ENCODE peak calls at places on chromosomes 13 and 19, in six cellular contexts. F is AG04450; L is heart left ventricle; C is GM23248; E is CD4-positive, CD25-positive, alpha-beta regulatory T cell; D is Panc1. V is an unnamed sample.

GRCh38 chr19:29590278-29590677 is 15.8 kb upstream of the POP4 start:
- DNase-seq in L (no peak), D (no peak), F (no peak), E (no peak), C (no peak), V (no peak)

GRCh38 chr13:33349314-33349995 is 63.9 kb upstream of the STARD13 start:
- DNase-seq in F (no peak), E (no peak), C (peak; percentile 25), L (peak; percentile 36), D (no peak), V (no peak)

GRCh38 chr13:110471156-110471832 is 90.2 kb downstream of the RAB20 start:
- DNase-seq in F (no peak), E (no peak), L (no peak), C (no peak), D (no peak), V (no peak)

GRCh38 chr13:40439928-40440327 is 226.5 kb downstream of the FOXO1 start:
- DNase-seq in F (no peak), L (peak; percentile 23), E (no peak), C (no peak), D (no peak), V (no peak)

GRCh38 chr13:34421849-34422475 is 520.1 kb upstream of the NBEA start:
- DNase-seq in L (no peak), E (no peak), F (no peak), C (no peak), D (no peak), V (no peak)

GRCh38 chr19:3959766-3960131 is 11.2 kb downstream of the DAPK3 start:
- DNase-seq in E (no peak), L (peak; percentile 15), F (no peak), C (no peak), D (no peak), V (no peak)

GRCh38 chr13:96816261-96816660 is 178.0 kb downstream of the OXGR1 start:
- DNase-seq in C (peak; percentile 59), L (no peak), F (no peak), D (no peak), E (no peak), V (no peak)

GRCh38 chr13:49739498-49740187 is 48.4 kb upstream of the EBPL start:
- DNase-seq in D (no peak), L (no peak), E (no peak), F (no peak), C (no peak), V (no peak)

GRCh38 chr19:50669319-50670101 is 20.3 kb downstream of the C19orf81 start:
- DNase-seq in C (peak; percentile 54), D (no peak), L (no peak), F (no peak), E (peak; percentile 12), V (peak; percentile 32)

GRCh38 chr13:98222081-98222554 is 45.0 kb upstream of the RNF113B start:
- DNase-seq in C (peak; percentile 24), E (no peak), L (no peak), D (no peak), F (no peak), V (peak; percentile 85)

GRCh38 chr19:44344255-44344654 is 12.2 kb downstream of the ZNF112 start:
- DNase-seq in D (no peak), F (no peak), E (no peak), L (no peak), C (no peak), V (no peak)

GRCh38 chr13:73200432-73200831 is 141.6 kb downstream of the KLF5 start:
- DNase-seq in D (no peak), C (peak; percentile 57), E (no peak), F (no peak), L (no peak), V (peak; percentile 23)

GRCh38 chr13:82963466-82963865 is 918.8 kb downstream of the SLITRK1 start:
- DNase-seq in F (no peak), L (no peak), C (no peak), E (no peak), D (no peak), V (no peak)

GRCh38 chr13:36158606-36159005 is 27.4 kb upstream of the DCLK1 start:
- DNase-seq in L (no peak), C (no peak), E (no peak), D (no peak), F (no peak), V (no peak)

GRCh38 chr19:8371011-8371804 is 7.3 kb downstream of the ANGPTL4 start:
- DNase-seq in L (no peak), F (no peak), D (no peak), C (no peak), E (no peak), V (peak; percentile 65)

GRCh38 chr13:99628442-99628841 is 127.2 kb downstream of the TM9SF2 start:
- DNase-seq in C (no peak), E (no peak), L (no peak), D (no peak), F (no peak), V (no peak)

GRCh38 chr19:12035220-12036172 is at the start of gene ZNF433:
- DNase-seq in D (no peak), E (peak; percentile 53), F (peak; percentile 36), C (peak; percentile 98), L (peak; percentile 95), V (peak; percentile 99)

GRCh38 chr19:49911381-49912145 is 14.9 kb upstream of the IL4I1 start:
- DNase-seq in E (no peak), L (no peak), C (no peak), D (no peak), F (no peak), V (no peak)

GRCh38 chr13:61880576-61881283 is 465.1 kb upstream of the PCDH20 start:
- DNase-seq in C (peak; percentile 6), F (no peak), L (no peak), D (peak; percentile 8), E (no peak), V (no peak)

GRCh38 chr13:39585219-39585618 is 17.8 kb downstream of the LHFPL6 start:
- DNase-seq in E (no peak), C (no peak), D (no peak), L (no peak), F (no peak), V (no peak)

GRCh38 chr13:44368599-44369368 is 4.8 kb upstream of the SERP2 start:
- DNase-seq in C (no peak), L (no peak), D (no peak), F (no peak), E (no peak), V (no peak)

GRCh38 chr13:44371421-44371820 is 2.2 kb upstream of the SERP2 start:
- DNase-seq in E (no peak), D (no peak), F (no peak), L (no peak), C (no peak), V (no peak)

GRCh38 chr13:44365008-44365407 is 8.6 kb upstream of the SERP2 start:
- DNase-seq in L (no peak), F (peak; percentile 10), E (no peak), D (no peak), C (peak; percentile 65), V (no peak)

GRCh38 chr13:44365899-44366298 is 7.7 kb upstream of the SERP2 start:
- DNase-seq in E (no peak), F (no peak), L (no peak), D (no peak), C (no peak), V (no peak)

DNA sequence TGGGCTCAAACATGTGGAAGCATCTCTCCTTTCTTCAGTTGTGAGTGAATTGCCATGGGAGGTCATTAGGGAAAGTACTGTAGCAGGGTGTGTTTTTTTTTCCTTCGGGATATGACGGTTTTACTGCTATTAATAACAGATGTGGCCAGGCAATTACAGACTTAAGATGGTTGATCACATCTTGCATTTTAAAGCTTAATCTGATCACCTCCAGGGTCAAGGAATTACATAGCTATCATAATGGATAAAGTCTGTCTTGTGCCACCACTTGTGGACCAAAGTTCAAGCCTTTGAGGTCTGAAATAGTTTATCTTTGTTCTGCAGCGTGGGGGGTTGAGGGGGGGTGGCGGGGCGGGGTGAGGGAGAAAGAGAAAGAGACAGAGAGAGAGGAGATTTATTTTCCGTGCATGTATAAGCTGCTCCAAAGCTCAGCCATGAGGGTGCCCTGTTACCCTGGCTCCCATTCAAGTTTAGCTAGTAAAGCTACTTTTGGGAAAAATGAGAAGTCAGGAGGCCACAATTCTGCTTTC is 5.5 kb upstream of the SERP2 start:
- DNase-seq in C (peak; percentile 59), F (peak; percentile 20), D (no peak), L (no peak), E (no peak), V (no peak)
- H3K27ac ChIP-seq in C (no peak overlapping the region), F (no peak overlapping the region), D (no peak overlapping the region), L (no peak overlapping the region), E (no peak overlapping the region), V (no peak overlapping the region)

DNA sequence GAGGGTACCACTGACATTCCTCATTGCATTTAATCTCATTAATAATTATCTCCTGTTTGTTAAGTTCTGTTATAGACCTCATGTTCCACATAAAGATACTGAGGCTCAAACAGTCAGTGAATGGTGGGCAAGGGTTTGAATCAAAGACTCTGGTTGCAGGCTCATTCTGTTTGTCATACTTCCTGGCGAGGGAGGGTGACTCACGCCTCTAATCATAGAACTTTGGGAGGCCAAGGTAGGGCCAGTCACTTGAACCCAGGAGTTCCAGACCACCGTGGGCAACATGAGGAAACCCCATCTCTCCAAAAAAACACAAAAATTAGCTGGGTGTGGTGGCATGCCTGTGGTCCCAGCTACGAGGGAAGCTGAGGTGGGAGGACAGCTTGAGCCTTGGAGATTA is 220.7 kb upstream of the MIR17HG start:
- DNase-seq in C (no peak), D (no peak), F (no peak), L (no peak), E (no peak), V (no peak)
- H3K27me3 ChIP-seq in C (no peaks in the 10 kb centered on the region), D (no peaks in the 10 kb centered on the region), F (no peaks in the 10 kb centered on the region), L (no peaks in the 10 kb centered on the region), E (no peaks in the 10 kb centered on the region), V (no peaks in the 10 kb centered on the region)

DNA sequence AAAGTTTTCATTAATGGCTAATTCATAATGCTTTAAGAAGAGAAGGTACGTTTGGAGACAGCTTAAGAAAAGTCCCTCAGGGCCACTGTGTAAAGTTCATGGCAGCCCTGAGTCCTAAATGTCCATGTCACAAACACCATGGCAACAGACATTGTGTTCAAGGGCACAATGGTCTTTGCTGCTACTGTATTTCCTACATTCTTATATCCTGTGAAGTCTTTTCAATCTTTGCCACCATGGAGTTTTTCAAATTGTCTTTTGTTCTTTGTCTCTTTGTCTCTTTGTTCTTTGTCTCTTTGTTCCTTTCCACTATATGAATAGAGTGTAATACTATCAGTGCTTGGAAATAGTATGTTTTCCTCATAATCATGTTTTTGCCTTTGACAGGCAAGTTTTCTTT is 178.8 kb downstream of the VWA8 start:
- DNase-seq in F (no peak), C (no peak), L (no peak), D (no peak), E (no peak), V (no peak)
- H3K27ac ChIP-seq in F (no peak overlapping the region), C (no peak overlapping the region), L (no peak overlapping the region), D (no peak overlapping the region), E (no peak overlapping the region), V (no peak overlapping the region)

DNA sequence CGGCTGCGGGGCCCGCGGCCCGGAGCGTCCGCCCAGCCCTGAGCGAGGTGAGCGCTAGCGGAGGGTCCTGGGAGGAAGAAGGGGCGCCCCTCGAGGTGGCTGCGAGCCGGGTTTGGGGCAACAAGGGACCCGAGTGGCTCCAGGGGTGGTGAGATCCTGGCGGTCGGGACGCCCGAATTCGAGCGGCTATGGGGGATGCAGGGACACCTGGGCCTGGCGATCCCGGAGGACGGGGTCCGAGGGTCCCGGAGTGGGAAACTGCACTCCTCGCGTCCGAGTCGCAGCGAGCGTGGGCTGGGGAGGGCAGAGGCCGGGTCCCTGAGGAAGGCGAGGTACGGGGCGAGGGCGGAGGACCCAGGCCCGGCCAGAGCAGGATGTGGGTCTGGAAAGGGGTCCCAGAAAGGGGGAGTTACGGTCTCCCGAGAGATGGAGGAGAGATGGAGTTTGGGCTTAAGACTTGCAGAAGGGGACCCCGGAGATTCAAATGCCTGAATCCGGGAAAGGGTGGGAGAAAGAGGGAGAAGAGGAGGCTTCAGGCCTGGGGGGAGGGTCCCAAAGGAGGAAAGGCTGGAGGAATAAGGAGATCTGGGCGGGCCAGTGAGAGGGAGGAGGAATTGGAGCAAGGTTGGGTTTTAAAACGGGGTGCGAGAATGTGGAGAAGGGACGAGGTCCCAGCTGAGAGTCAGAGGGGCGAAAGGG is 542 bp downstream of the CACNG7 start:
- DNase-seq in E (no peak), L (no peak), F (no peak), D (no peak), C (no peak), V (no peak)
- H3K27me3 ChIP-seq in E (peaks cover 10% of the 10 kb centered on the region), L (peaks cover 85% of the 10 kb centered on the region), F (peaks cover 10% of the 10 kb centered on the region), D (no peaks in the 10 kb centered on the region), C (peaks cover 56% of the 10 kb centered on the region), V (no peaks in the 10 kb centered on the region)

V was measured in pancreas.